ENCODE peak calls at places on chromosome 18, in ten cellular contexts. I, Y, U, C, E, G, K, W, F and R are unnamed samples.

GRCh38 chr18:78875268-78875997 is 104.2 kb upstream of the SALL3 start:
- DNase-seq in G (no peak), I (no peak), Y (peak), F (peak), K (peak), W (no peak), C (no peak), E (no peak), U (no peak), R (peak)

GRCh38 chr18:9531791-9532410 is 56.6 kb downstream of the RALBP1 start:
- DNase-seq in I (no peak), F (no peak), K (no peak), G (no peak), U (no peak), C (no peak), Y (no peak), W (no peak), E (no peak), R (no peak)

GRCh38 chr18:56028514-56028913 is 440.5 kb upstream of the TCF4 start:
- DNase-seq in C (no peak), K (no peak), E (no peak), I (no peak), F (no peak), Y (no peak), U (no peak), G (no peak), W (no peak), R (no peak)

GRCh38 chr18:21682276-21683051 is 22.1 kb downstream of the ABHD3 start:
- DNase-seq in Y (no peak), F (peak), I (no peak), C (peak), U (no peak), E (no peak), W (no peak), K (peak), G (no peak), R (no peak)

GRCh38 chr18:50687491-50687890 is 127.6 kb downstream of the MAPK4 start:
- DNase-seq in G (no peak), K (no peak), C (no peak), Y (no peak), I (no peak), U (no peak), W (no peak), E (no peak), F (no peak), R (no peak)

GRCh38 chr18:9147440-9148238 is 11.1 kb downstream of the ANKRD12 start:
- DNase-seq in U (no peak), E (no peak), Y (peak), G (no peak), F (no peak), I (peak), K (peak), W (no peak), C (peak), R (peak)

GRCh38 chr18:32167980-32168379 is 21.9 kb upstream of the MEP1B start:
- DNase-seq in F (no peak), C (no peak), Y (no peak), U (no peak), I (no peak), K (no peak), G (no peak), E (no peak), W (no peak), R (no peak)

GRCh38 chr18:25187582-25188291 is 164.2 kb downstream of the ZNF521 start:
- DNase-seq in F (no peak), G (no peak), W (no peak), E (no peak), C (no peak), I (no peak), Y (peak), U (no peak), K (no peak), R (no peak)

GRCh38 chr18:28398491-28398890 is 221.6 kb upstream of the CDH2 start:
- DNase-seq in F (no peak), E (no peak), W (no peak), C (no peak), I (no peak), G (no peak), Y (no peak), K (no peak), U (no peak), R (no peak)

GRCh38 chr18:3892141-3892540 is 442.2 kb downstream of the TGIF1 start:
- DNase-seq in W (no peak), C (no peak), G (no peak), U (no peak), Y (no peak), K (no peak), E (no peak), I (no peak), F (no peak), R (no peak)

GRCh38 chr18:73461780-73462059 is 593.9 kb upstream of the NETO1 start:
- DNase-seq in G (no peak), K (no peak), C (no peak), Y (no peak), U (no peak), F (no peak), W (no peak), I (no peak), E (no peak), R (no peak)

GRCh38 chr18:69353023-69353422 is 47.7 kb upstream of the DOK6 start:
- DNase-seq in C (no peak), F (no peak), G (no peak), Y (no peak), K (no peak), E (no peak), W (no peak), I (no peak), U (no peak), R (no peak)

GRCh38 chr18:53566622-53567021 is 657.8 kb downstream of the MBD2 start:
- DNase-seq in G (no peak), U (no peak), W (no peak), I (no peak), E (no peak), K (no peak), F (no peak), C (no peak), Y (no peak), R (no peak)

GRCh38 chr18:3499498-3499897 is 49.5 kb downstream of the TGIF1 start:
- DNase-seq in C (no peak), G (no peak), I (no peak), U (no peak), F (no peak), K (no peak), W (no peak), Y (no peak), E (no peak), R (no peak)

GRCh38 chr18:47248610-47249343 is 2.7 kb downstream of the SKOR2 start:
- DNase-seq in Y (no peak), G (no peak), C (no peak), I (no peak), U (no peak), W (no peak), K (no peak), E (no peak), F (no peak), R (no peak)

GRCh38 chr18:61549411-61549810 is 216.2 kb downstream of the CDH20 start:
- DNase-seq in G (no peak), Y (no peak), U (no peak), F (no peak), I (no peak), E (no peak), K (no peak), C (no peak), W (no peak), R (no peak)

GRCh38 chr18:61756244-61756643 is 136.6 kb downstream of the RNF152 start:
- DNase-seq in E (no peak), I (no peak), F (no peak), U (no peak), W (no peak), K (no peak), G (no peak), Y (no peak), C (no peak), R (no peak)

GRCh38 chr18:32612651-32613050 is 142.0 kb upstream of the GAREM1 start:
- DNase-seq in K (no peak), I (no peak), Y (no peak), E (no peak), U (no peak), G (no peak), W (no peak), F (no peak), C (no peak), R (no peak)

GRCh38 chr18:13800505-13801259 is 23.3 kb upstream of the MC5R start:
- DNase-seq in C (peak), G (peak), W (peak), E (peak), Y (peak), U (peak), F (peak), K (peak), I (no peak), R (peak)

GRCh38 chr18:76494541-76495403 is at the start of gene ZNF516:
- DNase-seq in U (no peak), F (no peak), W (no peak), G (no peak), I (no peak), C (no peak), Y (no peak), K (no peak), E (peak), R (peak)